ENCODE peak calls at places on chromosomes 4 and X, in ten cellular contexts. One of them, this sample, is unnamed.

GRCh38 chr4:18850763-18851331 is 829.3 kb upstream of the LCORL start:
- DNase-seq in endodermal cell: no peak
- DNase-seq in cardiac fibroblast: no peak
- DNase-seq in NB4: no peak
- DNase-seq in left ventricle myocardium inferior: no peak
- DNase-seq in AG10803: no peak
- DNase-seq in cardiac muscle cell: no peak
- DNase-seq in PC-3: no peak
- DNase-seq in sigmoid colon: no peak
- DNase-seq in A673: no peak
- DNase-seq in this sample: peak

GRCh38 chrX:109826954-109827708 is 94.1 kb upstream of the ACSL4 start:
- DNase-seq in A673: no peak
- DNase-seq in endodermal cell: no peak
- DNase-seq in left ventricle myocardium inferior: no peak
- DNase-seq in AG10803: peak
- DNase-seq in PC-3: peak
- DNase-seq in cardiac fibroblast: peak
- DNase-seq in NB4: no peak
- DNase-seq in sigmoid colon: no peak
- DNase-seq in cardiac muscle cell: no peak
- DNase-seq in this sample: peak

GRCh38 chrX:150941580-150941979 is 41.6 kb upstream of the HMGB3 start:
- DNase-seq in sigmoid colon: no peak
- DNase-seq in endodermal cell: no peak
- DNase-seq in A673: no peak
- DNase-seq in NB4: no peak
- DNase-seq in cardiac fibroblast: no peak
- DNase-seq in PC-3: no peak
- DNase-seq in cardiac muscle cell: no peak
- DNase-seq in AG10803: no peak
- DNase-seq in left ventricle myocardium inferior: no peak
- DNase-seq in this sample: no peak

GRCh38 chrX:73916931-73917657 is 354.1 kb downstream of the CHIC1 start:
- DNase-seq in left ventricle myocardium inferior: no peak
- DNase-seq in sigmoid colon: no peak
- DNase-seq in A673: peak
- DNase-seq in NB4: peak
- DNase-seq in cardiac fibroblast: peak
- DNase-seq in AG10803: peak
- DNase-seq in cardiac muscle cell: peak
- DNase-seq in endodermal cell: no peak
- DNase-seq in PC-3: peak
- DNase-seq in this sample: peak

GRCh38 chrX:154123241-154124219 is 20.5 kb upstream of the OPN1LW start:
- DNase-seq in AG10803: no peak
- DNase-seq in NB4: peak
- DNase-seq in endodermal cell: no peak
- DNase-seq in PC-3: peak
- DNase-seq in left ventricle myocardium inferior: peak
- DNase-seq in sigmoid colon: no peak
- DNase-seq in cardiac muscle cell: no peak
- DNase-seq in A673: no peak
- DNase-seq in cardiac fibroblast: no peak
- DNase-seq in this sample: no peak

GRCh38 chr4:15068298-15068697 is 66.0 kb downstream of the CPEB2 start:
- DNase-seq in NB4: no peak
- DNase-seq in left ventricle myocardium inferior: no peak
- DNase-seq in PC-3: no peak
- DNase-seq in cardiac fibroblast: no peak
- DNase-seq in AG10803: no peak
- DNase-seq in cardiac muscle cell: no peak
- DNase-seq in endodermal cell: no peak
- DNase-seq in A673: no peak
- DNase-seq in sigmoid colon: no peak
- DNase-seq in this sample: no peak

GRCh38 chr4:37976991-37977470 is 16.8 kb downstream of the PTTG2 start:
- DNase-seq in A673: peak
- DNase-seq in AG10803: peak
- DNase-seq in sigmoid colon: peak
- DNase-seq in cardiac fibroblast: peak
- DNase-seq in left ventricle myocardium inferior: peak
- DNase-seq in endodermal cell: peak
- DNase-seq in NB4: peak
- DNase-seq in PC-3: peak
- DNase-seq in cardiac muscle cell: peak
- DNase-seq in this sample: peak

GRCh38 chr4:72286185-72286584 is 254.4 kb downstream of the NPFFR2 start:
- DNase-seq in cardiac muscle cell: peak
- DNase-seq in sigmoid colon: no peak
- DNase-seq in left ventricle myocardium inferior: no peak
- DNase-seq in A673: peak
- DNase-seq in endodermal cell: no peak
- DNase-seq in PC-3: peak
- DNase-seq in cardiac fibroblast: peak
- DNase-seq in AG10803: peak
- DNase-seq in NB4: peak
- DNase-seq in this sample: peak

GRCh38 chrX:2262679-2263055 is 238.1 kb downstream of the DHRSX start:
- DNase-seq in cardiac fibroblast: no peak
- DNase-seq in left ventricle myocardium inferior: no peak
- DNase-seq in cardiac muscle cell: peak
- DNase-seq in AG10803: no peak
- DNase-seq in A673: no peak
- DNase-seq in sigmoid colon: peak
- DNase-seq in endodermal cell: peak
- DNase-seq in NB4: no peak
- DNase-seq in PC-3: no peak
- DNase-seq in this sample: no peak

GRCh38 chrX:150313514-150313913 is 49.6 kb upstream of the MAMLD1 start:
- DNase-seq in cardiac muscle cell: no peak
- DNase-seq in cardiac fibroblast: no peak
- DNase-seq in AG10803: no peak
- DNase-seq in endodermal cell: no peak
- DNase-seq in sigmoid colon: no peak
- DNase-seq in left ventricle myocardium inferior: no peak
- DNase-seq in A673: no peak
- DNase-seq in NB4: no peak
- DNase-seq in PC-3: no peak
- DNase-seq in this sample: no peak

GRCh38 chrX:85590638-85591037 is 211.2 kb upstream of the POF1B start:
- DNase-seq in AG10803: no peak
- DNase-seq in endodermal cell: no peak
- DNase-seq in A673: no peak
- DNase-seq in left ventricle myocardium inferior: no peak
- DNase-seq in cardiac fibroblast: no peak
- DNase-seq in cardiac muscle cell: no peak
- DNase-seq in PC-3: no peak
- DNase-seq in NB4: no peak
- DNase-seq in sigmoid colon: no peak
- DNase-seq in this sample: no peak

GRCh38 chr4:60657802-60658201 is 542.3 kb upstream of the ADGRL3 start:
- DNase-seq in cardiac fibroblast: peak
- DNase-seq in sigmoid colon: no peak
- DNase-seq in A673: no peak
- DNase-seq in NB4: peak
- DNase-seq in cardiac muscle cell: no peak
- DNase-seq in AG10803: no peak
- DNase-seq in left ventricle myocardium inferior: no peak
- DNase-seq in PC-3: no peak
- DNase-seq in endodermal cell: no peak
- DNase-seq in this sample: peak

GRCh38 chrX:115679460-115679859 is 118.5 kb downstream of the PLS3 start:
- DNase-seq in A673: peak
- DNase-seq in PC-3: peak
- DNase-seq in cardiac muscle cell: peak
- DNase-seq in left ventricle myocardium inferior: no peak
- DNase-seq in sigmoid colon: no peak
- DNase-seq in AG10803: peak
- DNase-seq in NB4: peak
- DNase-seq in cardiac fibroblast: peak
- DNase-seq in endodermal cell: no peak
- DNase-seq in this sample: peak
- TF ChIP-seq CTCF in A673: peak
- TF ChIP-seq CTCF in PC-3: peak
- TF ChIP-seq CTCF in cardiac muscle cell: peak
- TF ChIP-seq CTCF in left ventricle myocardium inferior: peak
- TF ChIP-seq CTCF in sigmoid colon: no peak
- TF ChIP-seq CTCF in AG10803: peak
- TF ChIP-seq CTCF in NB4: no peak
- TF ChIP-seq CTCF in cardiac fibroblast: peak
- TF ChIP-seq CTCF in endodermal cell: peak
- TF ChIP-seq CTCF in this sample: peak

GRCh38 chr4:156962069-156962377 is 9.6 kb downstream of the PDGFC start:
- DNase-seq in cardiac fibroblast: no peak
- DNase-seq in sigmoid colon: no peak
- DNase-seq in PC-3: no peak
- DNase-seq in endodermal cell: no peak
- DNase-seq in cardiac muscle cell: no peak
- DNase-seq in left ventricle myocardium inferior: no peak
- DNase-seq in NB4: no peak
- DNase-seq in AG10803: no peak
- DNase-seq in A673: no peak
- DNase-seq in this sample: no peak
- H3K4me3 ChIP-seq in cardiac fibroblast: no peak
- H3K4me3 ChIP-seq in sigmoid colon: no peak
- H3K4me3 ChIP-seq in PC-3: no peak
- H3K4me3 ChIP-seq in endodermal cell: no peak
- H3K4me3 ChIP-seq in cardiac muscle cell: no peak
- H3K4me3 ChIP-seq in left ventricle myocardium inferior: no peak
- H3K4me3 ChIP-seq in NB4: no peak
- H3K4me3 ChIP-seq in AG10803: no peak
- H3K4me3 ChIP-seq in A673: no peak
- H3K4me3 ChIP-seq in this sample: no peak

DNA sequence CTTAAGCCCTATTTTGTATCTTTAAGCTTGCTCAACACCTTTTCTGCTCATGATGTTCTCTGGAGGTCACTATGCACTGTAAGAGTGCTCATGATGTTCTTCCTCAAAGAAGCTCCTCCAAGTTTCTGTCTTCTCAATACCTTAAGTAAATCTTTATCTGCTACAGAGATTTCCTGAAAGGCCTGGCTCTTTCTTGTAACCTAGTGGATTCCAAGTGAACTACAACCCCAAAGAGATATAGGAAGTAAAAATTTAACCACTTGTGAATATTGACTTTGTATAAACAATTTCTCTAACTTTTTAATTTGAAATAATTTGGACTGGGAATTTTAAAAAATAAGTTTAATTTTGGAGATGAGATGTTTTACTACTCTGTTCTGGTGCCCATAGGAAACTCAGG is 39.3 kb upstream of the XK start:
- DNase-seq in NB4: peak
- DNase-seq in AG10803: no peak
- DNase-seq in left ventricle myocardium inferior: no peak
- DNase-seq in PC-3: no peak
- DNase-seq in endodermal cell: no peak
- DNase-seq in cardiac muscle cell: no peak
- DNase-seq in cardiac fibroblast: no peak
- DNase-seq in A673: peak
- DNase-seq in sigmoid colon: no peak
- DNase-seq in this sample: no peak
- TF ChIP-seq CTCF in NB4: no peak
- TF ChIP-seq CTCF in AG10803: no peak
- TF ChIP-seq CTCF in left ventricle myocardium inferior: peak
- TF ChIP-seq CTCF in PC-3: peak
- TF ChIP-seq CTCF in endodermal cell: peak
- TF ChIP-seq CTCF in cardiac muscle cell: no peak
- TF ChIP-seq CTCF in cardiac fibroblast: no peak
- TF ChIP-seq CTCF in A673: no peak
- TF ChIP-seq CTCF in sigmoid colon: no peak
- TF ChIP-seq CTCF in this sample: peak

GRCh38 chrX:45758319-45758718 is 557.6 kb upstream of the DIPK2B start:
- DNase-seq in cardiac fibroblast: peak
- DNase-seq in sigmoid colon: no peak
- DNase-seq in left ventricle myocardium inferior: no peak
- DNase-seq in cardiac muscle cell: no peak
- DNase-seq in AG10803: peak
- DNase-seq in NB4: peak
- DNase-seq in endodermal cell: no peak
- DNase-seq in PC-3: peak
- DNase-seq in A673: no peak
- DNase-seq in this sample: peak
- H3K4me3 ChIP-seq in cardiac fibroblast: no peak
- H3K4me3 ChIP-seq in sigmoid colon: no peak
- H3K4me3 ChIP-seq in left ventricle myocardium inferior: no peak
- H3K4me3 ChIP-seq in cardiac muscle cell: no peak
- H3K4me3 ChIP-seq in AG10803: no peak
- H3K4me3 ChIP-seq in NB4: peak
- H3K4me3 ChIP-seq in endodermal cell: no peak
- H3K4me3 ChIP-seq in PC-3: peak
- H3K4me3 ChIP-seq in A673: no peak
- H3K4me3 ChIP-seq in this sample: no peak

GRCh38 chr4:11949355-11949754 is 520.7 kb upstream of the HS3ST1 start:
- DNase-seq in endodermal cell: no peak
- DNase-seq in cardiac fibroblast: no peak
- DNase-seq in AG10803: no peak
- DNase-seq in A673: no peak
- DNase-seq in sigmoid colon: no peak
- DNase-seq in cardiac muscle cell: no peak
- DNase-seq in NB4: no peak
- DNase-seq in PC-3: peak
- DNase-seq in left ventricle myocardium inferior: no peak
- DNase-seq in this sample: no peak

DNA sequence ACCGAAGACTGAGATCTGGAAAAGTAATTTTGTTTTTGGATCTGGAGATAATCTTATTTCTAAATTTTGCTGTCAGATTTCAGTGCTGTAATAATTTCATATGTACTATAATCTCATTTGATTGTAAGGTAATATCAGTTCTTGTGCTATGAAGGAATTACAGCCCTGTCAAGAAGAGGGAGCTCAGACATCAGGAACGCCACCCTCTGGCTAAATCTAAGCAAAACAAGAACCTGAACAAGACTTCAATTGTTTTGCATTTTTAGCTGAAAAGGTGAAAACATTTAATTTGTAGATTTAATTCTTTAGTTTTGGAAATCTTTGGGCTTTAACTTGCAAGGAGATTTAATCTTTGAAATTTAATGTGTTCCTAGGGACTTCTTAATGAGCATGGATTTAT is 525.4 kb upstream of the HS3ST1 start:
- DNase-seq in AG10803: no peak
- DNase-seq in left ventricle myocardium inferior: no peak
- DNase-seq in endodermal cell: peak
- DNase-seq in cardiac fibroblast: peak
- DNase-seq in NB4: peak
- DNase-seq in PC-3: peak
- DNase-seq in cardiac muscle cell: peak
- DNase-seq in A673: no peak
- DNase-seq in sigmoid colon: no peak
- DNase-seq in this sample: peak
- TF ChIP-seq CTCF in AG10803: no peak
- TF ChIP-seq CTCF in left ventricle myocardium inferior: peak
- TF ChIP-seq CTCF in endodermal cell: peak
- TF ChIP-seq CTCF in cardiac fibroblast: peak
- TF ChIP-seq CTCF in NB4: peak
- TF ChIP-seq CTCF in PC-3: peak
- TF ChIP-seq CTCF in cardiac muscle cell: peak
- TF ChIP-seq CTCF in A673: no peak
- TF ChIP-seq CTCF in sigmoid colon: no peak
- TF ChIP-seq CTCF in this sample: peak

DNA sequence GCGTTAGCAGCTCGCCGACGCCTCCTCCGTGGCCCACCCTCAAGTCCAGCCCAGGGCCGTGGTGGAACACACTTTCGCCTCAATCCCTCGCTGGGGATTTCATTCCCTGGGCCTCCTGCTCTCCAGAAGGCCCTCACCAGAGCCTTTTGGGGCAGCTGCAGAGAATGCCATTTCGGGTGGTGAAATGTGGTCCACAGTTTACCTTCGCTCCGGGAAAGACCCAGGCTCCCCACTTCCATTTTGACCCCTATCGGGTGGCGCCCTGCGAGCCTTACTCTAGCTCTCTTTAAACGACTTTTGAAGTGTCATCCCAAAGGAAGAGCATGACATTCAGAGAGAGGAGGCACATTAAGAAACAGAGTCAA is 496 bp downstream of the SH2D1A start:
- DNase-seq in left ventricle myocardium inferior: no peak
- DNase-seq in cardiac fibroblast: no peak
- DNase-seq in PC-3: no peak
- DNase-seq in sigmoid colon: no peak
- DNase-seq in AG10803: no peak
- DNase-seq in cardiac muscle cell: no peak
- DNase-seq in A673: no peak
- DNase-seq in endodermal cell: no peak
- DNase-seq in NB4: no peak
- DNase-seq in this sample: no peak
- H3K4me3 ChIP-seq in left ventricle myocardium inferior: no peak
- H3K4me3 ChIP-seq in cardiac fibroblast: no peak
- H3K4me3 ChIP-seq in PC-3: no peak
- H3K4me3 ChIP-seq in sigmoid colon: no peak
- H3K4me3 ChIP-seq in AG10803: no peak
- H3K4me3 ChIP-seq in cardiac muscle cell: no peak
- H3K4me3 ChIP-seq in A673: no peak
- H3K4me3 ChIP-seq in endodermal cell: no peak
- H3K4me3 ChIP-seq in NB4: no peak
- H3K4me3 ChIP-seq in this sample: no peak

This sample was measured in fibroblast of mammary gland.